ENCODE peak calls at places on chromosomes 1 and 21, in nine cellular contexts. Y, K, I, A, H, J, F, T and N are unnamed samples.
A peak's percentile ranks its signal among the peaks of the same experiment; 100 is the strongest.

GRCh38 chr1:71222668-71223067 is 141.8 kb upstream of the ZRANB2 start:
- DNase-seq in Y (no peak), K (no peak), I (no peak), A (no peak), H (no peak), J (no peak), F (peak; percentile 18), T (no peak), N (no peak)

GRCh38 chr21:42913461-42913860 is 12.0 kb downstream of the ERVH48-1 start:
- DNase-seq in Y (no peak), K (no peak), I (no peak), A (no peak), H (no peak), J (no peak), F (no peak), T (no peak), N (no peak)

GRCh38 chr1:221335161-221336101 is 406.5 kb downstream of the DUSP10 start:
- DNase-seq in Y (no peak), K (no peak), I (no peak), A (no peak), H (no peak), J (peak; percentile 28), F (peak; percentile 50), T (no peak), N (no peak)

GRCh38 chr21:44962481-44962966 is 22.7 kb downstream of the SLX9 start:
- DNase-seq in Y (no peak), K (peak; percentile 99), I (no peak), A (no peak), H (peak; percentile 97), J (no peak), F (peak; percentile 94), T (no peak), N (no peak)

GRCh38 chr21:34874689-34875513 is 174.2 kb downstream of the RUNX1 start:
- DNase-seq in Y (no peak), K (no peak), I (no peak), A (no peak), H (peak; percentile 55), J (no peak), F (no peak), T (no peak), N (no peak)

GRCh38 chr1:157671895-157672294 is 28.7 kb downstream of the FCRL3 start:
- DNase-seq in Y (no peak), K (no peak), I (no peak), A (no peak), H (no peak), J (no peak), F (peak; percentile 37), T (no peak), N (no peak)

GRCh38 chr1:80462006-80462405 is 1338.7 kb upstream of the ADGRL2 start:
- DNase-seq in Y (no peak), K (no peak), I (no peak), A (no peak), H (no peak), J (no peak), F (no peak), T (no peak), N (no peak)

GRCh38 chr1:93980320-93980744 is 71.1 kb upstream of the GCLM start:
- DNase-seq in Y (no peak), K (no peak), I (no peak), A (peak; percentile 32), H (peak; percentile 14), J (no peak), F (no peak), T (no peak), N (no peak)

GRCh38 chr1:118978914-118979701 is 9.0 kb downstream of the TBX15 start:
- DNase-seq in Y (no peak), K (no peak), I (no peak), A (no peak), H (no peak), J (no peak), F (no peak), T (no peak), N (no peak)

GRCh38 chr1:179719272-179719671 is 23.8 kb upstream of the FAM163A start:
- DNase-seq in Y (no peak), K (no peak), I (no peak), A (no peak), H (no peak), J (no peak), F (no peak), T (no peak), N (no peak)

GRCh38 chr1:179709841-179710329 is 33.2 kb upstream of the FAM163A start:
- DNase-seq in Y (peak; percentile 82), K (no peak), I (peak; percentile 36), A (no peak), H (peak; percentile 95), J (no peak), F (peak; percentile 24), T (no peak), N (no peak)

GRCh38 chr1:179714159-179714558 is 28.9 kb upstream of the FAM163A start:
- DNase-seq in Y (no peak), K (no peak), I (no peak), A (no peak), H (no peak), J (no peak), F (no peak), T (no peak), N (no peak)

DNA sequence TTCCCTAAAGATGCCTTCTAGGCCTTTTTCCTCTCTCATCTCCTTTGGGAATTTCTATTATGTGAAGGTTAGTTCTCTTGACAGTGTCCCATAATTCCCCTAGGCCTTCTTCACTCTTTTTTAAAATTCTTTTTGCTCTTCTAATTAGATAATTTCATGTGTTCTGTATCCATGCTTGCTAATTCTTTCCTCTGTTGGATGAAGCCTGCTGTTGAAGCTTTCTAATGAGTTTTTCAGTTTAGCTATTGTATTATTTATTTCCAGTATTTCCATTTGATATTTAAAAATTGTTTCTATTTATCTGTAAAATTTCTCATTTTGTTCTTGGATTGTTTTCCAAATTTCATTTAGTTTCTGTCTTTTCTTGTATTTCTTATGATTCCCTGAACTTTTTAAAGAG is 28.5 kb upstream of the FAM163A start:
- DNase-seq in Y (no peak), K (no peak), I (no peak), A (no peak), H (no peak), J (no peak), F (no peak), T (no peak), N (no peak)
- H3K9me3 ChIP-seq in Y (no peaks in the 10 kb centered on the region), K (no peaks in the 10 kb centered on the region), I (peaks cover 17% of the 10 kb centered on the region), A (peaks cover 56% of the 10 kb centered on the region), H (no peaks in the 10 kb centered on the region), J (peaks cover 26% of the 10 kb centered on the region), F (peaks cover 6% of the 10 kb centered on the region), T (peaks cover 3% of the 10 kb centered on the region), N (no peaks in the 10 kb centered on the region)

GRCh38 chr1:165445388-165445787 is 462 bp upstream of the RXRG start:
- DNase-seq in Y (no peak), K (no peak), I (no peak), A (no peak), H (no peak), J (no peak), F (no peak), T (no peak), N (no peak)

GRCh38 chr1:165452336-165453130 is 7.6 kb upstream of the RXRG start:
- DNase-seq in Y (no peak), K (no peak), I (no peak), A (no peak), H (no peak), J (no peak), F (no peak), T (no peak), N (no peak)

GRCh38 chr1:165444897-165445370 is at the start of gene RXRG:
- DNase-seq in Y (peak; percentile 24), K (no peak), I (no peak), A (peak; percentile 35), H (peak; percentile 9), J (peak; percentile 15), F (peak; percentile 1), T (no peak), N (no peak)

GRCh38 chr1:165451696-165452095 is 6.8 kb upstream of the RXRG start:
- DNase-seq in Y (no peak), K (no peak), I (no peak), A (no peak), H (no peak), J (no peak), F (no peak), T (no peak), N (no peak)

DNA sequence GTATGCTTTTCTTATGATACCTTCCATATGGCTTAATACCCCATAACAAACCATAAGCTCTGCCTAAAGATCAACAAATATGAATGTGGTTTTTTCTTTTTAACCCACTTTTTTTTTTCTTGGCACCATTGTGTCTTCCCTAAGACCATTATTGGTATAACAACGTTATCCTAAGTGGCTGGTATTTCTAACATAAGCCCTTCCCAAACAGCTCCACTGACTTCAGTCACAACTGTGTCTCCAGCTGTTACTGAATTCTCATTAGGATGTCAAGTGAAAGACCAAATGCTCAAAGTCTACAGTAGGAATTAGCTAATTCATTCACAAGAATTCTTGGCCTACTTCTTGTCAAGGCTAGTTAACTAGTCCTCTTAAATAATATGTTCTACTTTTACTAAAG is 4.2 kb upstream of the RXRG start:
- DNase-seq in Y (no peak), K (no peak), I (no peak), A (no peak), H (no peak), J (no peak), F (no peak), T (no peak), N (no peak)
- H3K27me3 ChIP-seq in Y (peaks cover 22% of the 10 kb centered on the region), K (peaks cover 14% of the 10 kb centered on the region), I (peaks cover 20% of the 10 kb centered on the region), A (peaks cover 45% of the 10 kb centered on the region), H (peaks cover 24% of the 10 kb centered on the region), J (peaks cover 25% of the 10 kb centered on the region), F (peaks cover 24% of the 10 kb centered on the region), T (peaks cover 28% of the 10 kb centered on the region), N (peaks cover 24% of the 10 kb centered on the region)

DNA sequence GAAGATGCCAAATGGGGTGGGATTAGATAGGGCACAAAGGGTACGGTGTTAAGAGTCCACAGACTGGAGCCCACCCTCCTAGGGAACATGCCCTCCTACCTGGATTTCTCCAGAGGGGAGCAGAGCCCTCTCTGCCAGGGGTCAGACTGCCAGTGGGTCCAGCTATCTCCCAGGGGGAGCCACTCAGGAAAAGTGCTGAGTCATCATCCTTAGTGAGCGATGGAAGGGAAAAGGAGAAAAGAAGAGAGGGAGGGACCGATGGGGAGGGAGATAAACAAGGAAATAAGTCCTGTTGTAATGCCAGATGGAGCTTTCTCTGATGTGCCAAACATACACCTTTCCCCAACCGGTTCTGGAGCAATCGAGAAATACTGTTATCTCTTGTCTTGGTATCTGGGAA is 30.4 kb upstream of the CYP4B1 start:
- DNase-seq in Y (no peak), K (no peak), I (no peak), A (no peak), H (no peak), J (no peak), F (no peak), T (no peak), N (no peak)
- H3K9me3 ChIP-seq in Y (no peaks in the 10 kb centered on the region), K (peaks cover 9% of the 10 kb centered on the region), I (peaks cover 11% of the 10 kb centered on the region), A (peaks cover 61% of the 10 kb centered on the region), H (peaks cover 2% of the 10 kb centered on the region), J (no peaks in the 10 kb centered on the region), F (peaks cover 20% of the 10 kb centered on the region), T (no peaks in the 10 kb centered on the region), N (peaks cover 13% of the 10 kb centered on the region)

DNA sequence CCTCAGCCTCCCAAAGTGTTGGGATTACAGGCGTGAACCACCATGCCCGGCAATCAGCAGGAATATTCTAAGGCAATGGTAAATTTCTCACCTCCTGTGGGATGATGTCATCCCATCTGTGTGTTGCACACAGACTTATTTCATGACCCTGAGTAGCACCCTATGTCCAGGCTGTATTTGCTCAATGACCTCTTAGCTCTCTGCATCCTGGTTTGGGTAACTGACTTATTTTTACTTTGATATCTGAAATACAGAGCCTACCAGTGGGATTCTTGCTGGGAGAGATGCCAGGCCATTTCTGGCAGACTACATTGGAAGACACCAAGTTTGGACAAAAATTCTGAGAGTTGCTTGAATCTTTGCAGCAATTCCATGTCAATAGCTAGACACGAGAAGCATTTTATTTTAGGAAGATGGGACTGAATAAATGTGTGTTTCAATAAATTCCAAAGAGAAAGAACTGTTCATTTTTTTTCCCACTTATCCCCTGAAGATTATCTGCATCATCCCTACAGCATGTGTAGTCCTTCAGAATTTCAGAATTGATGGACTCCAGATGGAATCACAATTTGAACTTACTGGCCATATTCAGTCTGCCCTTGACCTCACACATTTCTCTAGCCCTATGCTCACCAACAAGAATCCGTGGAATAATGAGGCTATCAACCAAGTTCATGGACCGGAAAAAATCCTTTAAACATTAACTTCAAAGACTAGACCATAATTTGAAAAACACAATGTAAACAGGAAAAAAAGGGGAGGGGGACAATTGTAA is 226.4 kb downstream of the HMCN1 start:
- DNase-seq in Y (no peak), K (no peak), I (no peak), A (no peak), H (peak; percentile 18), J (peak; percentile 54), F (no peak), T (no peak), N (no peak)
- H3K27me3 ChIP-seq in Y (no peaks in the 10 kb centered on the region), K (no peaks in the 10 kb centered on the region), I (no peaks in the 10 kb centered on the region), A (no peaks in the 10 kb centered on the region), H (no peaks in the 10 kb centered on the region), J (no peaks in the 10 kb centered on the region), F (no peaks in the 10 kb centered on the region), T (peaks cover 3% of the 10 kb centered on the region), N (no peaks in the 10 kb centered on the region)